ENCODE peak calls at places on chromosome 16, in five cellular contexts. E, R, W, U and G are unnamed samples.

GRCh38 chr16:34054137-34054536 is 594.7 kb downstream of the TP53TG3F start:
- DNase-seq in U (no peak), R (no peak), E (no peak), W (no peak), G (no peak)

GRCh38 chr16:85231959-85232358 is 119.7 kb upstream of the CIBAR2 start:
- DNase-seq in U (no peak), E (no peak), W (no peak), R (no peak), G (no peak)

GRCh38 chr16:79535130-79535529 is 65.4 kb downstream of the MAF start:
- DNase-seq in R (no peak), W (no peak), E (no peak), U (no peak), G (no peak)

GRCh38 chr16:84660973-84661372 is 12.7 kb downstream of the KLHL36 start:
- DNase-seq in U (no peak), W (no peak), R (no peak), E (no peak), G (no peak)

GRCh38 chr16:69890891-69891282 is 60.2 kb upstream of the CLEC18A start:
- DNase-seq in E (no peak), U (no peak), W (no peak), R (no peak), G (no peak)

GRCh38 chr16:3174618-3175148 is 13.3 kb upstream of the OR1F1 start:
- DNase-seq in W (no peak), U (no peak), R (no peak), E (no peak), G (no peak)

GRCh38 chr16:67547423-67548264 is 14.7 kb upstream of the CTCF start:
- DNase-seq in W (no peak), R (no peak), E (no peak), U (no peak), G (no peak)

GRCh38 chr16:57653936-57654335 is 14.2 kb upstream of the ADGRG3 start:
- DNase-seq in W (no peak), U (no peak), E (peak), R (no peak), G (no peak)

GRCh38 chr16:11546522-11547485 is 39.9 kb downstream of the LITAF start:
- DNase-seq in R (peak), E (no peak), U (no peak), W (no peak), G (no peak)

GRCh38 chr16:85138825-85139627 is 26.8 kb upstream of the CIBAR2 start:
- DNase-seq in W (no peak), E (no peak), U (no peak), R (no peak), G (no peak)

GRCh38 chr16:50278251-50278650 is 11.9 kb downstream of the ADCY7 start:
- DNase-seq in W (no peak), E (no peak), R (no peak), U (no peak), G (no peak)

GRCh38 chr16:73878616-73879015 is 418.0 kb upstream of the PSMD7 start:
- DNase-seq in U (no peak), E (peak), W (peak), R (peak), G (peak)

GRCh38 chr16:67528222-67528869 is at the start of gene RIPOR1:
- DNase-seq in R (no peak), W (no peak), U (peak), E (peak), G (no peak)

GRCh38 chr16:69037373-69038160 is 67.9 kb upstream of the HAS3 start:
- DNase-seq in U (no peak), R (no peak), E (no peak), W (no peak), G (no peak)

GRCh38 chr16:30659507-30660423 is 1.5 kb downstream of the FBRS start:
- DNase-seq in R (no peak), U (peak), W (no peak), E (peak), G (no peak)

GRCh38 chr16:14069818-14070217 is 1.3 kb upstream of the MRTFB start:
- DNase-seq in W (no peak), U (no peak), R (no peak), E (no peak), G (no peak)

GRCh38 chr16:69741951-69742904 is 12.5 kb downstream of the NOB1 start:
- DNase-seq in W (no peak), U (peak), E (peak), R (peak), G (peak)

GRCh38 chr16:12392585-12393089 is 411.1 kb downstream of the CPPED1 start:
- DNase-seq in W (no peak), U (no peak), R (no peak), E (no peak), G (no peak)

GRCh38 chr16:14284371-14284770 is 213.3 kb downstream of the MRTFB start:
- DNase-seq in W (no peak), E (no peak), R (no peak), U (no peak), G (no peak)

GRCh38 chr16:81204794-81205680 is 33.5 kb upstream of the BCO1 start:
- DNase-seq in W (peak), U (no peak), R (peak), E (peak), G (peak)

GRCh38 chr16:57984443-57985203 is 13.7 kb upstream of the CNGB1 start:
- DNase-seq in U (no peak), R (peak), E (peak), W (no peak), G (peak)

GRCh38 chr16:30166202-30166902 is 17.1 kb upstream of the CORO1A start:
- DNase-seq in E (no peak), R (no peak), W (no peak), U (no peak), G (no peak)

GRCh38 chr16:19095699-19096098 is 18.1 kb upstream of the ITPRIPL2 start:
- DNase-seq in W (no peak), E (no peak), U (no peak), R (no peak), G (no peak)

GRCh38 chr16:56409195-56409594 is 16.1 kb downstream of the AMFR start:
- DNase-seq in R (peak), W (no peak), U (no peak), E (peak), G (no peak)

GRCh38 chr16:87780385-87780989 is 14.7 kb upstream of the KLHDC4 start:
- DNase-seq in U (peak), W (no peak), R (peak), E (peak), G (no peak)